ENCODE peak calls at places on chromosomes 5 and 9, in five cellular contexts. N is activated CD8-positive, alpha-beta memory T cell treated with anti-CD3 and anti-CD28 coated beads for 24 hours; Z is RPMI7951; C is H9; O is ureter. E is an unnamed sample.

GRCh38 chr9:121997791-121998190 is 95.3 kb downstream of the TTLL11 start:
- DNase-seq in C (no peak), Z (no peak), O (no peak), N (no peak), E (no peak)

GRCh38 chr5:88555658-88556057 is 287.0 kb upstream of the TMEM161B start:
- DNase-seq in Z (no peak), C (peak), N (no peak), O (no peak), E (no peak)

GRCh38 chr5:133292300-133292699 is 240.5 kb downstream of the HSPA4 start:
- DNase-seq in C (no peak), Z (peak), N (no peak), O (no peak), E (no peak)

GRCh38 chr5:80035839-80036238 is 691 bp downstream of the THBS4 start:
- DNase-seq in C (no peak), Z (no peak), N (no peak), O (no peak), E (no peak)

GRCh38 chr5:165321912-165322311 is 1816.5 kb downstream of the MAT2B start:
- DNase-seq in N (no peak), O (no peak), C (no peak), Z (peak), E (no peak)

GRCh38 chr9:113772121-113772885 is 103.8 kb upstream of the ZNF618 start:
- DNase-seq in N (no peak), C (no peak), O (no peak), Z (peak), E (no peak)

GRCh38 chr9:133233681-133234432 is 24.8 kb upstream of the OBP2B start:
- DNase-seq in O (peak), C (peak), N (no peak), Z (peak), E (no peak)

GRCh38 chr5:171957591-171958251 is 48.7 kb downstream of the FBXW11 start:
- DNase-seq in Z (no peak), C (no peak), N (peak), O (no peak), E (no peak)

GRCh38 chr5:53253421-53253871 is 143.9 kb upstream of the MOCS2 start:
- DNase-seq in Z (peak), C (no peak), N (no peak), O (no peak), E (no peak)

GRCh38 chr5:176647870-176648466 is 684 bp downstream of the TSPAN17 start:
- DNase-seq in Z (no peak), C (no peak), O (peak), N (no peak), E (peak)

GRCh38 chr5:152634596-152634995 is 229.5 kb upstream of the NMUR2 start:
- DNase-seq in Z (no peak), O (no peak), C (no peak), N (no peak), E (no peak)

GRCh38 chr5:60687927-60688720 is 11.8 kb downstream of the DEPDC1B start:
- DNase-seq in N (no peak), O (no peak), Z (peak), C (no peak), E (no peak)

GRCh38 chr5:75522025-75522424 is 10.3 kb downstream of the POLK start:
- DNase-seq in Z (no peak), O (no peak), N (no peak), C (no peak), E (no peak)

GRCh38 chr5:140253985-140254384 is 48.9 kb downstream of the PFDN1 start:
- DNase-seq in O (peak), Z (peak), N (no peak), C (no peak), E (peak)

GRCh38 chr9:95460627-95461164 is 56.1 kb downstream of the PTCH1 start:
- DNase-seq in C (no peak), Z (no peak), O (no peak), N (no peak), E (no peak)

GRCh38 chr5:83285661-83286398 is 185.7 kb upstream of the VCAN start:
- DNase-seq in Z (no peak), N (no peak), O (no peak), C (no peak), E (no peak)

GRCh38 chr5:41863871-41864486 is 6.2 kb downstream of the OXCT1 start:
- DNase-seq in N (no peak), O (no peak), Z (no peak), C (no peak), E (no peak)

GRCh38 chr5:133469846-133470245 is 142.5 kb downstream of the FSTL4 start:
- DNase-seq in N (no peak), C (no peak), Z (no peak), O (no peak), E (no peak)

GRCh38 chr9:116975119-116975518 is 288.0 kb downstream of the TRIM32 start:
- DNase-seq in C (no peak), O (no peak), Z (no peak), N (no peak), E (no peak)

GRCh38 chr9:111868475-111868874 is 28.1 kb upstream of the UGCG start:
- DNase-seq in C (peak), N (no peak), Z (no peak), O (no peak), E (no peak)

GRCh38 chr9:137740311-137740710 is 121.5 kb downstream of the EHMT1 start:
- DNase-seq in N (no peak), C (no peak), Z (no peak), O (no peak), E (peak)

GRCh38 chr5:139482050-139482889 is at the start of gene STING1:
- DNase-seq in C (no peak), Z (peak), O (peak), N (peak), E (peak)

GRCh38 chr9:105318729-105319513 is 74.5 kb downstream of the SLC44A1 start:
- DNase-seq in O (no peak), N (no peak), Z (no peak), C (no peak), E (no peak)

GRCh38 chr5:16539169-16539666 is 73.6 kb upstream of the ZNF622 start:
- DNase-seq in O (peak), N (no peak), Z (peak), C (no peak), E (peak)

GRCh38 chr5:56958595-56958994 is 6.7 kb upstream of the MIER3 start:
- DNase-seq in O (no peak), N (no peak), Z (no peak), C (no peak), E (no peak)

GRCh38 chr5:71865202-71865601 is 146.1 kb downstream of the CARTPT start:
- DNase-seq in Z (peak), C (no peak), N (no peak), O (no peak), E (no peak)

GRCh38 chr5:170076211-170076610 is 29.5 kb upstream of the FOXI1 start:
- DNase-seq in C (no peak), N (no peak), O (no peak), Z (peak), E (no peak)

GRCh38 chr9:107060026-107060425 is 197.1 kb downstream of the ZNF462 start:
- DNase-seq in O (no peak), N (no peak), C (no peak), Z (no peak), E (no peak)

GRCh38 chr5:39623291-39623865 is 198.6 kb upstream of the DAB2 start:
- DNase-seq in O (no peak), N (no peak), Z (peak), C (no peak), E (no peak)

GRCh38 chr5:53381-54174 is 38.4 kb upstream of the PLEKHG4B start:
- DNase-seq in C (peak), Z (peak), N (peak), O (no peak), E (peak)

GRCh38 chr9:34197756-34198711 is 19.2 kb downstream of the UBAP1 start:
- DNase-seq in C (peak), N (peak), O (no peak), Z (peak), E (peak)

GRCh38 chr5:122775713-122776084 is 819 bp downstream of the SNX2 start:
- DNase-seq in O (no peak), Z (peak), N (no peak), C (no peak), E (no peak)

E was measured in right cardiac atrium.